ENCODE peak calls at places on chromosomes 2 and 18, in six cellular contexts. C, O, Y, V, G and W are unnamed samples.

GRCh38 chr2:16666453-16666801 is 793 bp upstream of the CYRIA start:
- DNase-seq in V (peak), O (peak), Y (no peak), C (peak), G (no peak), W (no peak)

GRCh38 chr2:2633017-2633416 is 301.9 kb upstream of the MYT1L start:
- DNase-seq in O (no peak), V (peak), G (no peak), C (no peak), Y (no peak), W (no peak)

GRCh38 chr18:8615397-8616025 is 6.3 kb downstream of the RAB12 start:
- DNase-seq in V (no peak), C (peak), Y (no peak), O (peak), G (peak), W (no peak)

GRCh38 chr18:54561864-54562263 is 29.2 kb upstream of the DYNAP start:
- DNase-seq in Y (no peak), C (no peak), V (no peak), G (no peak), O (no peak), W (no peak)

GRCh38 chr2:178756843-178757242 is 50.4 kb downstream of the TTN start:
- DNase-seq in V (no peak), G (peak), C (no peak), O (peak), Y (no peak), W (no peak)

GRCh38 chr2:120346667-120347358 is 877 bp downstream of the INHBB start:
- DNase-seq in Y (peak), C (peak), V (no peak), G (no peak), O (peak), W (no peak)

GRCh38 chr2:30267576-30267975 is 36.2 kb downstream of the LBH start:
- DNase-seq in C (no peak), Y (peak), G (no peak), V (no peak), O (no peak), W (no peak)

GRCh38 chr18:26563024-26563423 is 14.7 kb upstream of the KCTD1 start:
- DNase-seq in Y (no peak), G (no peak), V (no peak), O (no peak), C (no peak), W (no peak)

GRCh38 chr18:46754188-46754587 is 2.7 kb downstream of the ST8SIA5 start:
- DNase-seq in Y (no peak), V (no peak), O (no peak), G (no peak), C (peak), W (peak)

GRCh38 chr2:65199891-65200290 is 27.7 kb upstream of the ACTR2 start:
- DNase-seq in G (no peak), O (peak), V (no peak), Y (no peak), C (no peak), W (no peak)

GRCh38 chr2:84417453-84417852 is 41.6 kb downstream of the SUCLG1 start:
- DNase-seq in V (no peak), O (peak), G (peak), Y (no peak), C (no peak), W (no peak)

GRCh38 chr2:122138561-122138960 is 383.1 kb downstream of the TSN start:
- DNase-seq in V (no peak), Y (no peak), C (no peak), O (no peak), G (no peak), W (no peak)

GRCh38 chr2:165667375-165667774 is 126.7 kb downstream of the GALNT3 start:
- DNase-seq in G (no peak), V (no peak), C (no peak), O (no peak), Y (no peak), W (no peak)

GRCh38 chr2:180063494-180063893 is 56.4 kb upstream of the CWC22 start:
- DNase-seq in Y (no peak), O (no peak), G (no peak), C (no peak), V (no peak), W (no peak)

GRCh38 chr18:22466608-22467390 is 49.1 kb upstream of the CTAGE1 start:
- DNase-seq in O (peak), G (peak), V (no peak), C (no peak), Y (no peak), W (no peak)

GRCh38 chr2:120577896-120578295 is 157.8 kb upstream of the GLI2 start:
- DNase-seq in G (no peak), V (no peak), O (no peak), Y (no peak), C (peak), W (no peak)

GRCh38 chr2:220365023-220365422 is 737.6 kb downstream of the SLC4A3 start:
- DNase-seq in O (peak), V (no peak), Y (no peak), C (no peak), G (peak), W (no peak)

GRCh38 chr2:18833941-18834340 is 244.6 kb upstream of the NT5C1B start:
- DNase-seq in C (no peak), Y (no peak), V (no peak), O (no peak), G (no peak), W (no peak)

GRCh38 chr2:15279181-15279876 is 281.8 kb downstream of the NBAS start:
- DNase-seq in V (no peak), O (no peak), G (no peak), C (no peak), Y (no peak), W (no peak)

GRCh38 chr2:2852015-2852777 is 521.1 kb upstream of the MYT1L start:
- DNase-seq in G (no peak), V (no peak), Y (no peak), O (no peak), C (no peak), W (no peak)

GRCh38 chr2:226984461-226985226 is 148.8 kb downstream of the RHBDD1 start:
- DNase-seq in Y (peak), C (no peak), V (no peak), O (no peak), G (no peak), W (no peak)

GRCh38 chr18:3794537-3795348 is 344.8 kb downstream of the TGIF1 start:
- DNase-seq in Y (peak), C (no peak), V (no peak), G (peak), O (peak), W (no peak)

GRCh38 chr18:76145968-76146367 is 349.1 kb downstream of the ZNF516 start:
- DNase-seq in G (no peak), C (no peak), O (no peak), Y (no peak), V (no peak), W (no peak)

GRCh38 chr2:211867845-211868361 is 670.7 kb downstream of the ERBB4 start:
- DNase-seq in C (no peak), G (peak), Y (no peak), O (peak), V (no peak), W (no peak)

GRCh38 chr2:190948671-190949070 is 65.3 kb downstream of the STAT1 start:
- DNase-seq in G (no peak), V (no peak), Y (peak), O (peak), C (no peak), W (no peak)

GRCh38 chr2:16622399-16622968 is 43.1 kb downstream of the CYRIA start:
- DNase-seq in G (no peak), V (no peak), O (peak), Y (no peak), C (peak), W (no peak)

GRCh38 chr2:120912101-120912985 is 176.7 kb downstream of the GLI2 start:
- DNase-seq in G (peak), O (peak), Y (no peak), V (no peak), C (no peak), W (no peak)

DNA sequence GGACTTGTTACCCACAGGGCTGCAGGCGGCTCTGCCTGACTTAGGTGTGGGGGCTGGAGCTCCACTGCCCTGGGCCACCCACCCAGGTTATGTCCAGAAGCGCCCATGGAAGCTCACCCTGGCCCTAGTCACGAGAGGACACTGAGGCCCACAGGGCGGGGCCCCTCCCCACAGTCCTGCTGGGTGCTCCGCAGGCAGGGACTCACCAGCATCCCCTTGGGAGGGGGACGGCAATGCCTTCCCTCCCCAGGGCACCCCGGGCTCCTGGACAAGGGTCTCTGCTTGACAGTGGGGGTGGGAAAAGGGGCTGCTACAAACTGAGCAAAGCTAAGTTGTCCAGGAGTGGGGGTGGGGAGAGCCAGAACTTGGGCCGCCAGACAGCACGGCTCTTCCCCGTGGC is 60.5 kb downstream of the AQP12A start:
- DNase-seq in O (no peak), G (no peak), C (no peak), V (no peak), Y (no peak), W (no peak)
- TF ChIP-seq CTCF in O (no peak), G (no peak), C (no peak), V (no peak), Y (no peak), W (no peak)

GRCh38 chr2:74632209-74632938 is 15.8 kb downstream of the M1AP start:
- DNase-seq in O (peak), V (no peak), G (no peak), Y (no peak), C (no peak), W (no peak)
- TF ChIP-seq CTCF in O (no peak), V (no peak), G (no peak), Y (no peak), C (no peak), W (peak)

DNA sequence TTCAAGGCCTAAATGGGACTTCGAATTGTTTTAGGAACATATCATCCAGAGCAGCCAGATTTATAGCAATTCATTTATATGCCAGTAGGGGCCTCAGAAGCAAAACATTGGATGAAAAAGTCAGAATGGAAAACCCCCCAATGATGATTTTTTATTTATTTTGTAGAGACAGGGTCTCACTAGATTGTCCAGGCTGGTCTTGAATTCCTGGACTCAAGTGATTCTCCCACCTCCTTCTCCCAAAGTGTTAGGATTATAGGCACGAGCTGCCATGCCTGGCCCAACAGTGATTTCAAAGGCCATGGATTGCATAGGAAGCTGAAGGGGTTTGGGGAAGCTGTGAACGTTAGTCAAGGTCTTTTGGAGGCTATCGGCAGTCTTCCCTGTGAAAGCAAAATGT is 21.9 kb upstream of the MCFD2 start:
- DNase-seq in V (no peak), C (no peak), Y (no peak), G (no peak), O (no peak), W (no peak)
- TF ChIP-seq CTCF in V (no peak), C (peak), Y (peak), G (peak), O (peak), W (peak)

GRCh38 chr18:5294618-5295230 is 802 bp downstream of the ZBTB14 start:
- DNase-seq in G (peak), C (peak), O (peak), Y (peak), V (no peak), W (no peak)
- TF ChIP-seq CTCF in G (no peak), C (no peak), O (no peak), Y (no peak), V (no peak), W (no peak)

DNA sequence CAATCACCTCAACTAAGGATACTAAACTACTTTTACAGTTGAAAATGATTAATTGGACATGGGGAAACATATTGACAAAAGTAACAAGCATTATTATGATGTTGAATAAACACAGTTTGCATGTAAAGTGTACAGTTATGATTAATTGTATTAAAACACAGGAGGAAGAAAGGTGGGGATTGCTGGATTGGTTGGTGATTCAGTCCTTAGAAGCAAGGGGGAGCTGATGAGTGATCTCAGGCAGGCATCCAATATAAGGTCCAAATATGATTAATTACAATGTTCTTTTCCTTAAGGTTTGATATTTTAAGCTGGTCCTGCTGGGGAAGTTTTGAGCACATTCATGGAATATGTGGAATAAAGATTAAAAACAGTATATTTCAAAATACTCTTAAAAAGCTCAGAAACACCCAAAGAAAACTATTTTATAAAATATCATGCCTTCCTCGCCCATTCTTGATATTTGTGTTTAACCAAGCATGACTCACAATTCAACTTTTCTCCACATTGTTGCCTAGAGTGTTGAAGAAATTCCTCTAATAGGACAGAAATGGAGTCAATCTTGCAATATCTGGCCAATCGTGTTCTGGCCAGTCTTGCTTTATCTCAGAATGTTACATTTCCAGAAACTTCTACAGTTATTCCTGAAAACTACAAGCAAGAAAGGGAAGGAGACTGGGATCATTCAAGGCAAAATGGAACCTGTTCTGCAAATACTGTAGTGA is 268.2 kb downstream of the RPIA start:
- DNase-seq in G (peak), C (peak), V (no peak), Y (no peak), O (peak), W (no peak)
- TF ChIP-seq CTCF in G (no peak), C (peak), V (no peak), Y (no peak), O (no peak), W (no peak)

GRCh38 chr18:31042068-31042390 is 513 bp downstream of the DSC3 start:
- DNase-seq in Y (no peak), G (peak), O (no peak), V (no peak), C (no peak), W (no peak)
- TF ChIP-seq CTCF in Y (no peak), G (no peak), O (no peak), V (no peak), C (no peak), W (no peak)

GRCh38 chr2:153873062-153874048 is 1.6 kb downstream of the GALNT13 start:
- DNase-seq in V (no peak), G (no peak), O (no peak), C (no peak), Y (no peak), W (no peak)
- TF ChIP-seq CTCF in V (no peak), G (no peak), O (no peak), C (no peak), Y (no peak), W (no peak)

GRCh38 chr2:202653890-202654289 is 19.1 kb downstream of the FAM117B start:
- DNase-seq in G (no peak), Y (no peak), O (no peak), C (no peak), V (no peak), W (no peak)
- TF ChIP-seq CTCF in G (no peak), Y (no peak), O (no peak), C (no peak), V (no peak), W (no peak)

GRCh38 chr2:168993538-168993937 is 37.6 kb downstream of the ABCB11 start:
- DNase-seq in Y (no peak), G (no peak), V (no peak), O (no peak), C (no peak), W (no peak)
- TF ChIP-seq CTCF in Y (no peak), G (no peak), V (no peak), O (no peak), C (no peak), W (no peak)